ENCODE peak calls at places on chromosomes 1 and 21, in six cellular contexts. One of them, this sample, is unnamed.

GRCh38 chr1:54490361-54491248 is 57.4 kb upstream of the ACOT11 start:
- DNase-seq in uterus: no peak
- DNase-seq in esophagus squamous epithelium: no peak
- DNase-seq in Peyer's patch: peak
- DNase-seq in A549: no peak
- DNase-seq in HepG2: no peak
- DNase-seq in this sample: no peak

GRCh38 chr21:28018741-28019669 is 973.7 kb downstream of the LTN1 start:
- DNase-seq in uterus: no peak
- DNase-seq in esophagus squamous epithelium: no peak
- DNase-seq in Peyer's patch: no peak
- DNase-seq in A549: no peak
- DNase-seq in HepG2: no peak
- DNase-seq in this sample: no peak

GRCh38 chr1:55893155-55893554 is 678.0 kb upstream of the USP24 start:
- DNase-seq in uterus: no peak
- DNase-seq in esophagus squamous epithelium: no peak
- DNase-seq in Peyer's patch: no peak
- DNase-seq in A549: peak
- DNase-seq in HepG2: peak
- DNase-seq in this sample: no peak

GRCh38 chr1:181015258-181015630 is 7.4 kb downstream of the STX6 start:
- DNase-seq in uterus: no peak
- DNase-seq in esophagus squamous epithelium: no peak
- DNase-seq in Peyer's patch: no peak
- DNase-seq in A549: no peak
- DNase-seq in HepG2: no peak
- DNase-seq in this sample: no peak

GRCh38 chr1:184212649-184213314 is 161.3 kb downstream of the TSEN15 start:
- DNase-seq in uterus: peak
- DNase-seq in esophagus squamous epithelium: no peak
- DNase-seq in Peyer's patch: no peak
- DNase-seq in A549: no peak
- DNase-seq in HepG2: no peak
- DNase-seq in this sample: no peak

GRCh38 chr21:45767071-45768006 is 123.8 kb downstream of the PCBP3 start:
- DNase-seq in uterus: no peak
- DNase-seq in esophagus squamous epithelium: no peak
- DNase-seq in Peyer's patch: no peak
- DNase-seq in A549: no peak
- DNase-seq in HepG2: no peak
- DNase-seq in this sample: no peak

GRCh38 chr1:17117451-17118265 is 1.6 kb downstream of the PADI2 start:
- DNase-seq in uterus: no peak
- DNase-seq in esophagus squamous epithelium: no peak
- DNase-seq in Peyer's patch: no peak
- DNase-seq in A549: no peak
- DNase-seq in HepG2: no peak
- DNase-seq in this sample: no peak

GRCh38 chr1:54885863-54886723 is 902 bp downstream of the DHCR24 start:
- DNase-seq in uterus: no peak
- DNase-seq in esophagus squamous epithelium: no peak
- DNase-seq in Peyer's patch: peak
- DNase-seq in A549: no peak
- DNase-seq in HepG2: peak
- DNase-seq in this sample: no peak

GRCh38 chr21:32978346-32979270 is 47.1 kb upstream of the OLIG2 start:
- DNase-seq in uterus: no peak
- DNase-seq in esophagus squamous epithelium: no peak
- DNase-seq in Peyer's patch: no peak
- DNase-seq in A549: no peak
- DNase-seq in HepG2: no peak
- DNase-seq in this sample: no peak

GRCh38 chr1:203148127-203148526 is 20.6 kb downstream of the ADORA1 start:
- DNase-seq in uterus: no peak
- DNase-seq in esophagus squamous epithelium: no peak
- DNase-seq in Peyer's patch: no peak
- DNase-seq in A549: peak
- DNase-seq in HepG2: peak
- DNase-seq in this sample: no peak
- TF ChIP-seq CTCF in uterus: no peak
- TF ChIP-seq CTCF in esophagus squamous epithelium: peak
- TF ChIP-seq CTCF in Peyer's patch: no peak
- TF ChIP-seq CTCF in A549: peak
- TF ChIP-seq CTCF in HepG2: peak
- TF ChIP-seq CTCF in this sample: no peak

GRCh38 chr1:44038876-44039657 is 7.8 kb upstream of the SLC6A9 start:
- DNase-seq in uterus: no peak
- DNase-seq in esophagus squamous epithelium: no peak
- DNase-seq in Peyer's patch: no peak
- DNase-seq in A549: no peak
- DNase-seq in HepG2: no peak
- DNase-seq in this sample: no peak
- TF ChIP-seq POLR2A in uterus: no peak
- TF ChIP-seq POLR2A in esophagus squamous epithelium: no peak
- TF ChIP-seq POLR2A in Peyer's patch: no peak
- TF ChIP-seq POLR2A in A549: no peak
- TF ChIP-seq POLR2A in HepG2: no peak
- TF ChIP-seq POLR2A in this sample: no peak

GRCh38 chr1:6209661-6210605 is 4.0 kb downstream of the RNF207 start:
- DNase-seq in uterus: no peak
- DNase-seq in esophagus squamous epithelium: no peak
- DNase-seq in Peyer's patch: no peak
- DNase-seq in A549: no peak
- DNase-seq in HepG2: no peak
- DNase-seq in this sample: no peak
- H3K4me3 ChIP-seq in uterus: no peak
- H3K4me3 ChIP-seq in esophagus squamous epithelium: peak
- H3K4me3 ChIP-seq in Peyer's patch: peak
- H3K4me3 ChIP-seq in A549: no peak
- H3K4me3 ChIP-seq in HepG2: no peak
- H3K4me3 ChIP-seq in this sample: no peak

DNA sequence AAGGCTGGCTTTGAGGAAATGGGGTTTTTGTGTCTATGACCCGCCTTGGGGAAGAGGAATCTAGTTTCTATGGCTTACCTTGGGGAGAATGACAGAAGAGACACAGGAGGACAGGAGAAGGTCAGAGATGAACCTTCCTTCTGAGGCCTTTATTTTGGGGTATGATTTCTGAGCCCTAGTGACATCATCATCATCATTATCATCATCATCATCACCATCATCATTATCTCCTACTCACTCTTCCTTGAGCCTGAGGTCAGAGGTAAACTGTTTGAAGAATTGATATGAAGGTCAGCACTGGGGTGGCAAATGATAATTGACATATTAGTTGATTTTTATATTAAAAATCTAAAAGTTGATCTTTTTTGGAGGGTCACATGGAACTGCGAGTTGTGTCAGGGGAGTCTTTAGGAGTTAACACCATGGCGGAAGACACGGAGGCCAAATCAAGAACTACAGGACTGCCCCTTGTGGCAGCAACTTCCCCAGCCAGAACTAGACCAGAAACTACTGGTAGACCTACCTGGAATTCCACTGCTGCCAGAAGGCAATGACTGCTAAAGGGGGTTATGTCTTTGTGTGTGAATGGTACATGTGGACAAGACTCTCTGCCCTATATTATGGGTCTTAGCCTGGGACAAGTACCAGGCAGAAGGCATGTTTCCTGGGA is 49.8 kb upstream of the WLS start:
- DNase-seq in uterus: no peak
- DNase-seq in esophagus squamous epithelium: no peak
- DNase-seq in Peyer's patch: no peak
- DNase-seq in A549: no peak
- DNase-seq in HepG2: no peak
- DNase-seq in this sample: no peak
- TF ChIP-seq CTCF in uterus: no peak
- TF ChIP-seq CTCF in esophagus squamous epithelium: no peak
- TF ChIP-seq CTCF in Peyer's patch: no peak
- TF ChIP-seq CTCF in A549: no peak
- TF ChIP-seq CTCF in HepG2: no peak
- TF ChIP-seq CTCF in this sample: no peak